ENCODE peak calls at places on chromosomes 7 and 10, in seven cellular contexts. A is WTC11, G is hepatocyte, Q is IMR-90, O is PC-3, Y is psoas muscle, E is heart left ventricle. B is an unnamed sample.

GRCh38 chr10:119786117-119786769 is 60.4 kb downstream of the INPP5F start:
- DNase-seq in A (peak; percentile 54), G (peak; percentile 64), Q (peak; percentile 78), O (peak; percentile 32), Y (no peak), E (no peak), B (no peak)

GRCh38 chr10:26445411-26446031 is 7.4 kb downstream of the APBB1IP start:
- DNase-seq in A (no peak), G (no peak), Q (no peak), O (no peak), Y (no peak), E (no peak), B (no peak)

GRCh38 chr10:43026039-43026973 is 50.6 kb upstream of the RET start:
- DNase-seq in A (peak; percentile 77), G (no peak), Q (no peak), O (peak; percentile 86), Y (no peak), E (no peak), B (peak; percentile 30)

GRCh38 chr7:33751395-33751794 is 153.9 kb upstream of the BMPER start:
- DNase-seq in A (no peak), G (no peak), Q (no peak), O (no peak), Y (no peak), E (no peak), B (no peak)

GRCh38 chr10:3902054-3902808 is 117.2 kb upstream of the KLF6 start:
- DNase-seq in A (no peak), G (peak; percentile 73), Q (no peak), O (peak; percentile 16), Y (no peak), E (no peak), B (no peak)

GRCh38 chr10:87646192-87646909 is 13.3 kb upstream of the PAPSS2 start:
- DNase-seq in A (no peak), G (no peak), Q (no peak), O (no peak), Y (no peak), E (no peak), B (no peak)

GRCh38 chr7:130881799-130882141 is 147.8 kb upstream of the KLF14 start:
- DNase-seq in A (no peak), G (no peak), Q (no peak), O (no peak), Y (no peak), E (no peak), B (no peak)

GRCh38 chr10:110818311-110819257 is 53.1 kb upstream of the PDCD4 start:
- DNase-seq in A (no peak), G (no peak), Q (no peak), O (peak; percentile 60), Y (no peak), E (no peak), B (no peak)

GRCh38 chr10:128457136-128457535 is 330.9 kb upstream of the MKI67 start:
- DNase-seq in A (no peak), G (no peak), Q (no peak), O (no peak), Y (no peak), E (no peak), B (no peak)

DNA sequence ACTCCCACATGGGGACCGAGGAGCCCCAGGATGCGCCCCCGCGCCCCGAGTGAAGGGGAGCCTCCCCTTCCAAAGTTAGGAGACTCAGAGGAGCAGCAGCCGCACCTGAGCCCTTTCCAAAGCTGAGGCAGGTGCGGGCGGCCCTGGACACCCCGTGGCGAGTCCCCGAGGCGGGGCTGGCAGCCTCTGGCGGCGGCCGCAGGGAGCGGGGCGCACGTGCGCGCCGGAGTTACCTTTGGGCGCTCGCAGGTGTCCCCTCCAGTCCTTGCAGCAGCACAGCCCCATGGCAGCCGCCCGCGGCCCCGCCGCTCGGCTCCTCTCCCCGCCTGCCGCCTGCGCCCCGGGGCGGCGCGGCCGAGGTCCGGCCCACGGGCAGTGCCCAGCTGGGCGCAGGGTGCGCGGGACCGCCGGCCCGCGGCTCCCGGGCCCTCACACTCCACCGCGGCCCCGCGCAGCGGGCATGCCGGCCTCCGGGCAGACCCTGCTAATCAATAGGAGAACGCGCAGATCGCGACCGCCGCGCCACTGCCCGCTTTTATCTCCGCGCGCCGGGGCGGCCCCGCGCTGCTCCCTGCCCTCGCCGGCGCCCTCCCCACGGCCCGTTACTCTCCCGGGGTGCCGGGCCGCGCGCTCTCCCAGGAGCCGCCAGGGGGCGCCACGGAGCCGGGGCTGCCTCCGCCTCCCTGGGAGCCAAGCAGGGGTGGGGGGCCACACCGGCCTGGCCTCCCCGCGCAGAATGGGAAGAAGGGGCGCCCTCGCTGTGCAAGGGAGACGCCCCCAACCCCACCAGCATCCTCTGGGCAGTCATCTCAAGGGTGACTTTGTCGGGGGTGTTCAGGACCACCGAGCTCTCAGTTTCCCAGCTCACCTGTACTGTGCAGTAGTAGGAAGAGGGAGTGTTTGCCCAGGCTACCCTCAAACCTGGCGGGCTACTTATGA is 80.8 kb downstream of the ARHGAP22 start:
- DNase-seq in A (peak; percentile 73), G (peak; percentile 23), Q (no peak), O (peak; percentile 37), Y (no peak), E (no peak), B (no peak)
- TF ChIP-seq CTCF in A (peak; percentile 90), G (peak; percentile 50), Q (peak; percentile 59), O (peak; percentile 87), Y (no peak), E (no peak), B (peak; percentile 38)

DNA sequence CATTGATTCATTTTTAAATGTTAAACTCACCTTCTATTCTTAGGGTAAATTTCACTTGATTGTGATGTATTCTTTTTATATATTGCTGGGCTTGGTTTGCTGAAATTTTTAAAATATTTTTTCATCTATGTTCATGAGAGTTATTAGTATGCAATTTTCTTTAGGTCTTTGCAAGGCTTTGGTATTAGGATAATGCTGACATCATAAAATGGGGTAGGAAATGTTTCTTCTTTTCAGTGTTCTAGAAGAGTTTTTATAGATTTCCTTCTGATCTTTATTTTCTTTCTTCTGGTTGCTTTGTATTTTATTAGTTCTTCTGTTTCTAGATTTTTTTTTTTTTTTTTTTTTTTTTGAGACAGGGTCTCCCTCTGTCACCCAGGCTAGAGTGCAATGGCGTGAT is 56.3 kb downstream of the AHCYL2 start:
- DNase-seq in A (no peak), G (no peak), Q (no peak), O (no peak), Y (no peak), E (no peak), B (no peak)
- TF ChIP-seq CTCF in A (no peak), G (no peak), Q (no peak), O (no peak), Y (no peak), E (no peak), B (no peak)

GRCh38 chr7:16409777-16410176 is 11.6 kb downstream of the CRPPA start:
- DNase-seq in A (no peak), G (no peak), Q (peak; percentile 40), O (no peak), Y (no peak), E (no peak), B (no peak)
- TF ChIP-seq CTCF in A (no peak), G (peak; percentile 7), Q (peak; percentile 42), O (peak; percentile 25), Y (no peak), E (no peak), B (no peak)

GRCh38 chr7:121099572-121099971 is 111.1 kb downstream of the CPED1 start:
- DNase-seq in A (no peak), G (no peak), Q (no peak), O (peak; percentile 56), Y (no peak), E (no peak), B (no peak)
- TF ChIP-seq CTCF in A (no peak), G (peak; percentile 6), Q (peak; percentile 11), O (peak; percentile 53), Y (no peak), E (no peak), B (no peak)

GRCh38 chr10:37992083-37992482 is 15.6 kb upstream of the ZNF25 start:
- DNase-seq in A (no peak), G (no peak), Q (no peak), O (no peak), Y (no peak), E (no peak), B (no peak)
- TF ChIP-seq CTCF in A (no peak), G (no peak), Q (no peak), O (peak; percentile 35), Y (no peak), E (no peak), B (no peak)

GRCh38 chr10:73414230-73414981 is 548 bp upstream of the ANXA7 start:
- DNase-seq in A (no peak), G (peak; percentile 20), Q (no peak), O (peak; percentile 83), Y (no peak), E (no peak), B (peak; percentile 30)

GRCh38 chr10:73416571-73416970 is 2.7 kb upstream of the ANXA7 start:
- DNase-seq in A (no peak), G (no peak), Q (no peak), O (peak; percentile 98), Y (no peak), E (no peak), B (no peak)

GRCh38 chr10:73413108-73413527 is 740 bp downstream of the ANXA7 start:
- DNase-seq in A (peak; percentile 20), G (peak; percentile 78), Q (no peak), O (peak; percentile 96), Y (peak; percentile 63), E (no peak), B (peak; percentile 61)

GRCh38 chr10:73410897-73411296 is 3.0 kb downstream of the ANXA7 start:
- DNase-seq in A (no peak), G (no peak), Q (no peak), O (no peak), Y (no peak), E (no peak), B (no peak)

DNA sequence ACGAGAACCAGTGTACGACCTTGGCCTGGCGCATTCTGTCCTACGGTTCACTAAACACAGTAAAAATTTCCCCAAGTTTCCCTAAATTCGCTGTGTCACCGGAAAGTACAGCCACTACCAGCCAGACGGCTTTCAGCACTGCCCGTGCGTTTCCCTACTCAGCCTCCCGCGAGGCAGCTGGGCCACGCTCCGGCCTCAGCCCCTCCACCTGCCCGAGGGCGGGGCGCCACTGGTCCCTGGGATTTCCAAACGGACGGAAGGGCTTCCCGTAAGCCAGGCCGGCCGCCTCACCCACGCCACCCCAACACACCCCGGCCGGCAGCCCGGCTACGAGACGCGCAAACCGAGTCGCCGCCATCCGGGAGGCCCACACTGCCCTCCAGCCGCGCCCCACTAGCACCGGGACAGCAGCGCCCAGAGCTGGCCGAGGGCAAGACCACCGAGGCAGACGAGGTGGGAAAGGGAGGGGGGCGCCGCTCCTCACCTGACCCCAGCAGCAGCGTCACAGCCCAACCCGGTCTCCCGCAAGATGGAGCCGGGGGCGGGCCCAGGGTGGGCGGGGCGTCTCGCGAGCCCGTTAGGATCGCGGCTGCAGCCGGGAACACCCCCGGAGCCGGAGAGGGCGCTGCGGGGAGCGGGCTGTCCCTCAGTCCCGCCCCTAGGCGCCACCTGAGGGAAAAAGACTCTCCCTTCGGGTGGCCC is at the start of gene ANXA7:
- DNase-seq in A (peak; percentile 97), G (peak; percentile 97), Q (peak; percentile 75), O (peak; percentile 100), Y (peak; percentile 96), E (peak; percentile 95), B (peak; percentile 91)
- TF ChIP-seq CTCF in A (no peak), G (peak; percentile 19), Q (peak; percentile 30), O (peak; percentile 62), Y (peak; percentile 21), E (peak; percentile 39), B (peak; percentile 5)